ENCODE peak calls at places on chromosomes 11 and 22, in nine cellular contexts. H is breast epithelium, F is tibial nerve, Z is lower leg skin, T is GM12891, N is IMR-90, Q is H1, D is K562, R is adrenal gland. I is an unnamed sample.

GRCh38 chr22:23070418-23071162 is at the start of gene GNAZ:
- DNase-seq in H (no peak), F (no peak), Z (peak; percentile 86), T (peak; percentile 59), N (no peak), Q (no peak), D (peak; percentile 87), R (peak; percentile 45), I (no peak)

GRCh38 chr11:2779499-2779980 is 79.7 kb upstream of the KCNQ1OT1 start:
- DNase-seq in H (no peak), F (no peak), Z (no peak), T (no peak), N (no peak), Q (no peak), D (peak; percentile 70), R (no peak), I (no peak)

GRCh38 chr11:36056160-36056751 is 112.4 kb downstream of the LDLRAD3 start:
- DNase-seq in H (no peak), F (no peak), Z (no peak), T (no peak), N (peak; percentile 40), Q (no peak), D (peak; percentile 66), R (peak; percentile 49), I (peak; percentile 49)

GRCh38 chr11:126327280-126328000 is 23.6 kb downstream of the DCPS start:
- DNase-seq in H (no peak), F (no peak), Z (no peak), T (no peak), N (no peak), Q (no peak), D (no peak), R (no peak), I (no peak)

GRCh38 chr11:71206186-71206585 is 46.2 kb downstream of the SHANK2 start:
- DNase-seq in H (peak; percentile 47), F (no peak), Z (no peak), T (no peak), N (peak; percentile 66), Q (no peak), D (no peak), R (no peak), I (no peak)

GRCh38 chr11:820655-821512 is 2.2 kb downstream of the PNPLA2 start:
- DNase-seq in H (peak; percentile 85), F (no peak), Z (peak; percentile 95), T (no peak), N (peak; percentile 56), Q (no peak), D (no peak), R (peak; percentile 97), I (no peak)

GRCh38 chr22:48245119-48245485 is 1482.7 kb downstream of the TBC1D22A start:
- DNase-seq in H (no peak), F (no peak), Z (no peak), T (no peak), N (no peak), Q (no peak), D (no peak), R (no peak), I (no peak)

GRCh38 chr22:39825661-39826102 is 67.9 kb downstream of the ENTHD1 start:
- DNase-seq in H (no peak), F (no peak), Z (no peak), T (no peak), N (no peak), Q (no peak), D (no peak), R (no peak), I (no peak)

GRCh38 chr22:31279327-31279669 is 13.0 kb downstream of the PIK3IP1 start:
- DNase-seq in H (no peak), F (no peak), Z (peak; percentile 71), T (no peak), N (no peak), Q (no peak), D (no peak), R (no peak), I (no peak)

GRCh38 chr22:31276426-31277167 is 15.7 kb downstream of the PIK3IP1 start:
- DNase-seq in H (no peak), F (no peak), Z (no peak), T (no peak), N (no peak), Q (no peak), D (no peak), R (no peak), I (no peak)

GRCh38 chr22:31279821-31280496 is 12.3 kb downstream of the PIK3IP1 start:
- DNase-seq in H (no peak), F (no peak), Z (peak; percentile 57), T (no peak), N (no peak), Q (no peak), D (no peak), R (no peak), I (no peak)

GRCh38 chr22:31278643-31279326 is 13.5 kb downstream of the PIK3IP1 start:
- DNase-seq in H (peak; percentile 19), F (no peak), Z (no peak), T (no peak), N (no peak), Q (no peak), D (no peak), R (no peak), I (no peak)

GRCh38 chr22:31277741-31278642 is 14.3 kb downstream of the PIK3IP1 start:
- DNase-seq in H (no peak), F (no peak), Z (no peak), T (no peak), N (no peak), Q (no peak), D (no peak), R (no peak), I (no peak)
- TF ChIP-seq POLR2A in H (no peak), F (no peak), Z (no peak), T (no peak), N (no peak), Q (no peak), D (no peak), R (no peak), I (no peak)

DNA sequence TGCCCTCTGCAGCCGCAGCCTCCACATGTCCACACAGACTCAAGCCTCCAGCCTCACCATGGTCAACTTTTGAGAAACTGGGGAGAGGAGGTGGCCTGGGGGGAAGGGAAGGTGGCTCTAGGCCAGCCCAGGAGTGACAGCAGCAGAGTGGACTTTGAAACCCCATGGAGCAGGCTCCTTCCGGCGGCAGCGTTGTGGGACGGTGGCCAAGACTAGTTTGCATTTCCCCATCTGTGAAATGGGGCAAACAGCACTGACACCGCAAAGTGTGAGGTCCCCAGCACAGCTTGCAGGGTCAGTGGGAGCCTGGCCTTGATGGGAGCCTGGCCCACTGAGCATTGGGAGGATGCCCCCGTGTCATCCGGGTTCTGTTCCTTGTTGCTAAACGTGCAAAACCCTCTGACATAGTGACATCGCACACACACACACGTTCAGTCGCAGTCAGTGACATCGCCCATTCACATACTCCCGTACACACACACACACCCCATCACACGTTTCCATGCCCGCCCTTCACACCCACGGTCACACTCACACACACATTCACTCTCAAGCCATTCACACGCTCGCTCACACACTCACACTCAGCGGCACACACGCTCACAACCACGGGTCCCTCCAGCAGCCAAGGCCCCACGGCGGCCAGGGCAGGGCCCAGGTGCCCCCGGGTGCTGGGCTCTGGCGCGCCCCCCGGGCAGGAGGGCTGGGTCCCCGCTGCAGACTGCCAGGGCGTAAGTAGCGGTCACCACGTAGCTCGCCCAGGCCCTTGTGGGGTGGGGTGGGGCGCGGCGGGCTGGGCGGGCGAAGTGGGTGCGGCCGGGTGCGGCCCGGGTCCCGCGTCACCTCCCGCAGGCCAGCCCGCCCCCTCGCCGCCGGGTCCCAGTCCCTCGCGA is 578 bp downstream of the CYB5R3 start:
- DNase-seq in H (peak; percentile 40), F (no peak), Z (peak; percentile 92), T (no peak), N (no peak), Q (no peak), D (peak; percentile 88), R (peak; percentile 67), I (peak; percentile 91)
- TF ChIP-seq POLR2A in H (no peak), F (peak; percentile 38), Z (no peak), T (peak; percentile 28), N (peak; percentile 25), Q (peak; percentile 27), D (peak; percentile 28), R (peak; percentile 59), I (peak; percentile 44)

GRCh38 chr11:57596266-57596885 is 1.1 kb upstream of the SERPING1 start:
- DNase-seq in H (no peak), F (no peak), Z (no peak), T (no peak), N (no peak), Q (no peak), D (no peak), R (no peak), I (no peak)

GRCh38 chr11:57597461-57597892 is at the start of gene SERPING1:
- DNase-seq in H (peak; percentile 72), F (peak; percentile 86), Z (peak; percentile 94), T (no peak), N (no peak), Q (no peak), D (no peak), R (peak; percentile 50), I (no peak)

GRCh38 chr11:57599381-57599780 is 1.9 kb downstream of the SERPING1 start:
- DNase-seq in H (no peak), F (no peak), Z (no peak), T (no peak), N (no peak), Q (no peak), D (no peak), R (no peak), I (no peak)

GRCh38 chr11:57598831-57599155 is 1.3 kb downstream of the SERPING1 start:
- DNase-seq in H (no peak), F (no peak), Z (no peak), T (no peak), N (peak; percentile 53), Q (no peak), D (no peak), R (no peak), I (no peak)

GRCh38 chr11:57597971-57598830 is 716 bp downstream of the SERPING1 start:
- DNase-seq in H (peak; percentile 78), F (peak; percentile 74), Z (peak; percentile 95), T (no peak), N (peak; percentile 24), Q (peak; percentile 75), D (peak; percentile 77), R (peak; percentile 49), I (no peak)
- TF ChIP-seq POLR2A in H (no peak), F (no peak), Z (no peak), T (no peak), N (no peak), Q (no peak), D (no peak), R (no peak), I (no peak)

GRCh38 chr22:50530280-50530856 is 556 bp upstream of the TYMP start:
- DNase-seq in H (peak; percentile 77), F (peak; percentile 55), Z (peak; percentile 97), T (peak; percentile 59), N (peak; percentile 44), Q (no peak), D (no peak), R (peak; percentile 81), I (peak; percentile 67)

GRCh38 chr22:50532353-50532700 is 2.5 kb upstream of the TYMP start:
- DNase-seq in H (no peak), F (no peak), Z (no peak), T (peak; percentile 5), N (no peak), Q (no peak), D (no peak), R (no peak), I (no peak)

GRCh38 chr22:50532824-50533344 is 3.1 kb upstream of the TYMP start:
- DNase-seq in H (no peak), F (no peak), Z (no peak), T (no peak), N (no peak), Q (no peak), D (no peak), R (no peak), I (no peak)

GRCh38 chr22:50530857-50531545 is 1.2 kb upstream of the TYMP start:
- DNase-seq in H (peak; percentile 90), F (peak; percentile 65), Z (peak; percentile 98), T (peak; percentile 69), N (peak; percentile 63), Q (no peak), D (no peak), R (peak; percentile 86), I (peak; percentile 71)

DNA sequence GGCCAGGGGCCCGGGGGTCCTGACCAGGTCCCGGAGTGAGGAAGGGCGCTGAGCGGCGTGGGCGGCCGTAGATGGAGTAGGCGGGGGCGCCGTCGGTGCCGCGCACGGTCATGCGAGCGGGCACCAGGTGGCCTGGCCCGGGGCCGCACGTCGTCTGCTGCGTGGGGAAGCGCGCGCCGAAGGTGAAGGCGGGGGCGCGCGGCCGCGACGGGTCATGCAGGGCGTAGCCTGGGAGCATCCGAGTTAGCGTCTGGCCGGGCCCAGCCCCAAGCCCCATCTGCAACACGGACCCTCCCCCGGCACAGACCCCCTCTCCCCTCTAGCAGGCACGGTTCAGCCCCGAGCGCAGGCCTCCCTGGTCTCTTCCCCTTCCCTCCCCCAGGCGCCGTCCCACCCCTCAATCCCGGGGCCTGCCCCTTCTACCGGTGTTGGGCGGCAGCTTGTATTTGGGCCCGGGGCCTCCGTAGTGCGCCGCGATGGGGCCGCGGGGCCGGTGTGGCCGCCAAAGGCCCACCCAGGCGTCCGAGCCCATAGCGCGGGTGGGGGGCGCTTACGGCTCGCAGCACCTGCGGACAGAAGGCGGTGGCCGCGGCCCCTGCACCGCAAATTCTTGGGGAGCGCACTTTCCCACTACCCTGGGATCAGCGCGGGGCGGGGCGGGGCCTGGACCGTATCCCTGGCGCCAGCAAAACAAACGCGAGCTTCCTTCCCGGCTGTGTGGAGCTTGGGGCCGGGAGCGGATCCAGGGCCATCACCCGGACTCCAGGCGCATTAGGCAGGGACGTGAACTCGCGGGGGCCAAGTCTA is 1.9 kb upstream of the TYMP start:
- DNase-seq in H (peak; percentile 86), F (peak; percentile 63), Z (peak; percentile 97), T (peak; percentile 52), N (peak; percentile 41), Q (no peak), D (no peak), R (peak; percentile 82), I (peak; percentile 28)
- TF ChIP-seq POLR2A in H (peak; percentile 38), F (peak; percentile 18), Z (no peak), T (peak; percentile 53), N (no peak), Q (no peak), D (no peak), R (peak; percentile 17), I (no peak)